ENCODE peak calls at places on chromosomes 12 and 14, in four cellular contexts. One of them, this sample, is unnamed.

GRCh38 chr12:96258451-96258933 is 64.3 kb downstream of the ELK3 start:
- DNase-seq in right lobe of liver: no peak
- DNase-seq in fibroblast of lung: peak
- DNase-seq in GF-D8: no peak
- DNase-seq in this sample: peak

GRCh38 chr12:57528176-57528575 is 5.6 kb downstream of the MBD6 start:
- DNase-seq in right lobe of liver: no peak
- DNase-seq in fibroblast of lung: no peak
- DNase-seq in GF-D8: no peak
- DNase-seq in this sample: no peak

GRCh38 chr14:50871914-50872732 is at the start of gene ABHD12B:
- DNase-seq in GF-D8: no peak
- DNase-seq in right lobe of liver: no peak
- DNase-seq in fibroblast of lung: peak
- DNase-seq in this sample: no peak

GRCh38 chr12:116148844-116149243 is 128.6 kb downstream of the MED13L start:
- DNase-seq in fibroblast of lung: no peak
- DNase-seq in GF-D8: no peak
- DNase-seq in right lobe of liver: no peak
- DNase-seq in this sample: peak

GRCh38 chr14:42460673-42461072 is 854.0 kb downstream of the LRFN5 start:
- DNase-seq in GF-D8: no peak
- DNase-seq in right lobe of liver: no peak
- DNase-seq in fibroblast of lung: no peak
- DNase-seq in this sample: no peak

GRCh38 chr14:92615451-92615850 is 101.9 kb downstream of the RIN3 start:
- DNase-seq in GF-D8: no peak
- DNase-seq in right lobe of liver: no peak
- DNase-seq in fibroblast of lung: no peak
- DNase-seq in this sample: no peak

GRCh38 chr12:66036317-66036716 is 94.2 kb downstream of the LLPH start:
- DNase-seq in right lobe of liver: no peak
- DNase-seq in GF-D8: no peak
- DNase-seq in fibroblast of lung: peak
- DNase-seq in this sample: peak

GRCh38 chr12:79452906-79453305 is 237.9 kb downstream of the PAWR start:
- DNase-seq in fibroblast of lung: no peak
- DNase-seq in right lobe of liver: no peak
- DNase-seq in GF-D8: no peak
- DNase-seq in this sample: no peak

GRCh38 chr14:89750206-89750867 is 204.2 kb downstream of the EFCAB11 start:
- DNase-seq in right lobe of liver: no peak
- DNase-seq in GF-D8: no peak
- DNase-seq in fibroblast of lung: peak
- DNase-seq in this sample: no peak

GRCh38 chr14:101185081-101185835 is 281.7 kb upstream of the RTL1 start:
- DNase-seq in GF-D8: no peak
- DNase-seq in fibroblast of lung: no peak
- DNase-seq in right lobe of liver: no peak
- DNase-seq in this sample: no peak

GRCh38 chr12:115216300-115216699 is 532.3 kb upstream of the TBX3 start:
- DNase-seq in right lobe of liver: no peak
- DNase-seq in GF-D8: no peak
- DNase-seq in fibroblast of lung: no peak
- DNase-seq in this sample: no peak

GRCh38 chr12:52156757-52157565 is 34.9 kb downstream of the KRT80 start:
- DNase-seq in GF-D8: no peak
- DNase-seq in fibroblast of lung: peak
- DNase-seq in right lobe of liver: peak
- DNase-seq in this sample: peak

GRCh38 chr12:2429032-2429431 is 365.7 kb upstream of the FKBP4 start:
- DNase-seq in GF-D8: no peak
- DNase-seq in fibroblast of lung: peak
- DNase-seq in right lobe of liver: no peak
- DNase-seq in this sample: no peak

This sample was measured in endothelial cell of umbilical vein.